ENCODE peak calls at places on chromosomes 3 and 15, in five cellular contexts. One of them, this sample, is unnamed.
A peak's percentile ranks its signal among the peaks of the same experiment; 100 is the strongest.

GRCh38 chr3:101091489-101091888 is 98.3 kb upstream of the ABI3BP start:
- DNase-seq in foreskin fibroblast: no peak
- DNase-seq in WTC11: no peak
- DNase-seq in right lobe of liver: no peak
- DNase-seq in heart left ventricle: no peak
- DNase-seq in this sample: no peak

GRCh38 chr3:100042144-100042543 is 72.2 kb downstream of the FILIP1L start:
- DNase-seq in foreskin fibroblast: peak; percentile 72
- DNase-seq in WTC11: no peak
- DNase-seq in right lobe of liver: no peak
- DNase-seq in heart left ventricle: no peak
- DNase-seq in this sample: no peak

GRCh38 chr3:152554980-152555379 is 280.0 kb upstream of the P2RY1 start:
- DNase-seq in foreskin fibroblast: peak; percentile 59
- DNase-seq in WTC11: no peak
- DNase-seq in right lobe of liver: no peak
- DNase-seq in heart left ventricle: peak; percentile 29
- DNase-seq in this sample: no peak

GRCh38 chr3:87706176-87706575 is 352.6 kb downstream of the CGGBP1 start:
- DNase-seq in foreskin fibroblast: peak; percentile 1
- DNase-seq in WTC11: no peak
- DNase-seq in right lobe of liver: no peak
- DNase-seq in heart left ventricle: no peak
- DNase-seq in this sample: no peak

GRCh38 chr3:128369881-128370642 is 96.6 kb downstream of the DNAJB8 start:
- DNase-seq in foreskin fibroblast: no peak
- DNase-seq in WTC11: no peak
- DNase-seq in right lobe of liver: no peak
- DNase-seq in heart left ventricle: peak; percentile 49
- DNase-seq in this sample: no peak

GRCh38 chr15:83123529-83123928 is 16.1 kb downstream of the TM6SF1 start:
- DNase-seq in foreskin fibroblast: no peak
- DNase-seq in WTC11: no peak
- DNase-seq in right lobe of liver: no peak
- DNase-seq in heart left ventricle: no peak
- DNase-seq in this sample: no peak

GRCh38 chr15:39770748-39771689 is 11.6 kb downstream of the FSIP1 start:
- DNase-seq in foreskin fibroblast: peak; percentile 86
- DNase-seq in WTC11: no peak
- DNase-seq in right lobe of liver: no peak
- DNase-seq in heart left ventricle: no peak
- DNase-seq in this sample: no peak

GRCh38 chr15:92902723-92903587 is 2.8 kb downstream of the CHD2 start:
- DNase-seq in foreskin fibroblast: no peak
- DNase-seq in WTC11: no peak
- DNase-seq in right lobe of liver: no peak
- DNase-seq in heart left ventricle: no peak
- DNase-seq in this sample: no peak

GRCh38 chr15:81176291-81176893 is 20.3 kb upstream of the IL16 start:
- DNase-seq in foreskin fibroblast: no peak
- DNase-seq in WTC11: peak; percentile 21
- DNase-seq in right lobe of liver: no peak
- DNase-seq in heart left ventricle: peak; percentile 85
- DNase-seq in this sample: no peak

GRCh38 chr3:21587894-21588293 is 163.1 kb downstream of the ZNF385D start:
- DNase-seq in foreskin fibroblast: no peak
- DNase-seq in WTC11: no peak
- DNase-seq in right lobe of liver: no peak
- DNase-seq in heart left ventricle: no peak
- DNase-seq in this sample: no peak

GRCh38 chr3:23203651-23204111 is 554 bp downstream of the UBE2E2 start:
- DNase-seq in foreskin fibroblast: peak; percentile 7
- DNase-seq in WTC11: peak; percentile 31
- DNase-seq in right lobe of liver: peak; percentile 51
- DNase-seq in heart left ventricle: peak; percentile 32
- DNase-seq in this sample: peak; percentile 32

GRCh38 chr15:90058308-90058707 is 44.0 kb downstream of the IDH2 start:
- DNase-seq in foreskin fibroblast: no peak
- DNase-seq in WTC11: no peak
- DNase-seq in right lobe of liver: no peak
- DNase-seq in heart left ventricle: no peak
- DNase-seq in this sample: peak; percentile 31

GRCh38 chr3:30477149-30477921 is 129.1 kb upstream of the TGFBR2 start:
- DNase-seq in foreskin fibroblast: no peak
- DNase-seq in WTC11: no peak
- DNase-seq in right lobe of liver: no peak
- DNase-seq in heart left ventricle: no peak
- DNase-seq in this sample: no peak

GRCh38 chr15:80788536-80788935 is 9.4 kb downstream of the CEMIP start:
- DNase-seq in foreskin fibroblast: no peak
- DNase-seq in WTC11: no peak
- DNase-seq in right lobe of liver: no peak
- DNase-seq in heart left ventricle: no peak
- DNase-seq in this sample: no peak

GRCh38 chr3:110576962-110577361 is 494.7 kb upstream of the NECTIN3 start:
- DNase-seq in foreskin fibroblast: peak; percentile 97
- DNase-seq in WTC11: peak; percentile 32
- DNase-seq in right lobe of liver: no peak
- DNase-seq in heart left ventricle: no peak
- DNase-seq in this sample: no peak

GRCh38 chr15:100429116-100429728 is 87.4 kb upstream of the ADAMTS17 start:
- DNase-seq in foreskin fibroblast: no peak
- DNase-seq in WTC11: no peak
- DNase-seq in right lobe of liver: peak; percentile 88
- DNase-seq in heart left ventricle: peak; percentile 40
- DNase-seq in this sample: no peak

GRCh38 chr3:51799879-51800757 is 21.1 kb upstream of the IQCF6 start:
- DNase-seq in foreskin fibroblast: peak; percentile 52
- DNase-seq in WTC11: no peak
- DNase-seq in right lobe of liver: no peak
- DNase-seq in heart left ventricle: no peak
- DNase-seq in this sample: peak; percentile 51

GRCh38 chr3:122572940-122573412 is 4.5 kb upstream of the PARP15 start:
- DNase-seq in foreskin fibroblast: peak; percentile 77
- DNase-seq in WTC11: no peak
- DNase-seq in right lobe of liver: peak; percentile 68
- DNase-seq in heart left ventricle: no peak
- DNase-seq in this sample: peak; percentile 54

DNA sequence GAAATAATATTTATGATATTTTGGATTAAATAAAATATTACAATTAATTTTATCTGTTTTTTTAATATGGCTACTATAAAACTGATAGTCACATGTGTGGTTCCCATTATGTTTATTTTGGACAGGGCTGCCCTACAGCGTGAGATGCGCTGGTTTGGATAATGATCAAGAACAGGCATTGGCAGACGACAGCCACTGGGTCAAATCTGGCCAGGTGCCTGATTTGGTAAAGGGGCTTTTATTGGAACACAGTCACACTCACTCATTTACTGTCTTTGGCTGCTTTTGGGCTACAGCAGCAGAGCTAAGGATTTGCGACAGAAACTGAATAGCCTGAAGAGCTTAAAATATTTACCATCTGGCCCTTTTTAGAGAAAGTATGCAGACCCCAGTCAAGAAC is 724.1 kb upstream of the CFAP20DC start:
- DNase-seq in foreskin fibroblast: no peak
- DNase-seq in WTC11: no peak
- DNase-seq in right lobe of liver: no peak
- DNase-seq in heart left ventricle: no peak
- DNase-seq in this sample: no peak
- TF ChIP-seq CTCF in foreskin fibroblast: no peak
- TF ChIP-seq CTCF in WTC11: no peak
- TF ChIP-seq CTCF in right lobe of liver: no peak
- TF ChIP-seq CTCF in heart left ventricle: no peak
- TF ChIP-seq CTCF in this sample: no peak

GRCh38 chr3:14405886-14406238 is 3.5 kb downstream of the SLC6A6 start:
- DNase-seq in foreskin fibroblast: no peak
- DNase-seq in WTC11: no peak
- DNase-seq in right lobe of liver: no peak
- DNase-seq in heart left ventricle: peak; percentile 54
- DNase-seq in this sample: no peak
- TF ChIP-seq CTCF in foreskin fibroblast: no peak
- TF ChIP-seq CTCF in WTC11: no peak
- TF ChIP-seq CTCF in right lobe of liver: no peak
- TF ChIP-seq CTCF in heart left ventricle: no peak
- TF ChIP-seq CTCF in this sample: no peak

DNA sequence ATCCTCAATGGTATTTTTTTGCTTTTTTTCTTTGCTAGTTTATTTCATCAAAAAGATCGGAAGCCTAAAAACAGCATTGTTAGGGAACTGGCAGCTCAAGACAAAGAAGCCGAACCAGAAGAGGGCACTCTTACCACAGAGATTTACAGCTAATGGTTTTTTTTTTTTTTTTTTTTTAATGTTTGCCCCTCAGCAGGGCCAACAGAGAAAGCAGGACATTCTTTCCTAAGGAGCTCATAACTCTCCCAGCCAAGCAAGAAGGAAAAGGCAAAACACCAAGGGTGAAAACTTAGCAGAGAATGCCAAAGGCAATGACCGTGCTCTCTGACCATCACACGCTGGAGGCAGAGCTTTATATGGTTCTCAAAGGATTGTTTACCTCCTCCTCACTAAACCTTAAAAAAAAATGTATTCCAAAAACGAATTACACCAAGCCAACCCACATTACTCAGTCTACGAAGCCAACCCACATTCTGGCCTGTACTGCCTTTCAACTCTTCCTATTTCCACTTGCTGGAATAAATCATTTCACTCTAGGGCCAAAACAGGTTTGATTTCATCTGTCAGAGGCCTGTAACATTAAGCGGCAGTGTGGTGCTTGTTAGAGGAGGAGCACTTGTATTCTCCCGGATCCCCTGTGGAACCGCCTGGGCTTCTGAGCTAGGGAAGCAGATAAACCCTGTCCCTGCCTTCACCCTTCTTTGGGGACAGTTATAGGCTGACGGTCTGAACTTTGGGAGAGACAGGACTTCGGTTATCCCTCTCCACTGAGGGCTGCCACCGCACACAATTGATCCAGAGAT is 35.6 kb upstream of the GYG1 start:
- DNase-seq in foreskin fibroblast: peak; percentile 89
- DNase-seq in WTC11: no peak
- DNase-seq in right lobe of liver: no peak
- DNase-seq in heart left ventricle: peak; percentile 34
- DNase-seq in this sample: peak; percentile 27
- TF ChIP-seq CTCF in foreskin fibroblast: peak; percentile 46
- TF ChIP-seq CTCF in WTC11: no peak
- TF ChIP-seq CTCF in right lobe of liver: peak; percentile 68
- TF ChIP-seq CTCF in heart left ventricle: peak; percentile 71
- TF ChIP-seq CTCF in this sample: peak; percentile 24

DNA sequence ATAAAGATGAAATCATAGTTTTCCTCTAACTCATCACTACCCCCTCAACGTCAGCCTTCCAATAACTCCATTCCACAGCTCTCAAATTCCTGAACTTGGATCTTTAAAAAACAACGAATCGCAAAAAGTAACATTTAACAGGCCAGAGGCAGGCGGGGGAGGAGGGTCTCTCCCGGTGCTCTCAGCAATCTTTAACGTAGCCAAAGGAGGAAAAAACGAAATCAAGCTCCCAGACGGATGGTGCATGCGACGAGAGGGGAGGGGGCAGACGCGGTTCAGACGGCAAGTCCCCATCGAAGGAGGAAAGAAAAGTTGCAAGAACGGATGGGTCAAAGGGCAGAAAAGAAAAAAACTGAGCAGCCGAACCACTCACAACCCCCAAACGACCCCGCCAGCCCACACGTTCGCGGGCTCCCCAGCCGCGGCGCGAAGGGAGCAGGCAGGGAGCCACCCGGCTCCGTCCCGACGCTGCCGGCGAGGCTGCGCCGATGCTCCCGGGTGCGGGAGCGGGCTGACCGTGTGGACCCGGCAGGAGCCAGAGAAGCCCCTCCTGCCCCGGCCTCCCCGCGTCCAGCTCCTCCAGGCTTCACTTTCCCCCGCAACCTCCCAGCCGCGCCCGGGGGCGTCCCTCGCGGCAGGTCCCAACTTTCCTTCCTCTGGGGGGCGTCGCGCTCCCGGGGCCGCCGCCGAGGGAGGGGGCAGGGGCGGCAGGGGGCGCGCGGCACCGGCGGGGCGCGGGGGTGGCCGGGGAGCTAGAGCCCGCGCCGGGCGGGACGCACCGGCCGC is 661 bp downstream of the PEAK1 start:
- DNase-seq in foreskin fibroblast: peak; percentile 28
- DNase-seq in WTC11: peak; percentile 60
- DNase-seq in right lobe of liver: peak; percentile 66
- DNase-seq in heart left ventricle: peak; percentile 53
- DNase-seq in this sample: peak; percentile 73
- TF ChIP-seq CTCF in foreskin fibroblast: no peak
- TF ChIP-seq CTCF in WTC11: no peak
- TF ChIP-seq CTCF in right lobe of liver: peak; percentile 20
- TF ChIP-seq CTCF in heart left ventricle: peak; percentile 18
- TF ChIP-seq CTCF in this sample: peak; percentile 28

DNA sequence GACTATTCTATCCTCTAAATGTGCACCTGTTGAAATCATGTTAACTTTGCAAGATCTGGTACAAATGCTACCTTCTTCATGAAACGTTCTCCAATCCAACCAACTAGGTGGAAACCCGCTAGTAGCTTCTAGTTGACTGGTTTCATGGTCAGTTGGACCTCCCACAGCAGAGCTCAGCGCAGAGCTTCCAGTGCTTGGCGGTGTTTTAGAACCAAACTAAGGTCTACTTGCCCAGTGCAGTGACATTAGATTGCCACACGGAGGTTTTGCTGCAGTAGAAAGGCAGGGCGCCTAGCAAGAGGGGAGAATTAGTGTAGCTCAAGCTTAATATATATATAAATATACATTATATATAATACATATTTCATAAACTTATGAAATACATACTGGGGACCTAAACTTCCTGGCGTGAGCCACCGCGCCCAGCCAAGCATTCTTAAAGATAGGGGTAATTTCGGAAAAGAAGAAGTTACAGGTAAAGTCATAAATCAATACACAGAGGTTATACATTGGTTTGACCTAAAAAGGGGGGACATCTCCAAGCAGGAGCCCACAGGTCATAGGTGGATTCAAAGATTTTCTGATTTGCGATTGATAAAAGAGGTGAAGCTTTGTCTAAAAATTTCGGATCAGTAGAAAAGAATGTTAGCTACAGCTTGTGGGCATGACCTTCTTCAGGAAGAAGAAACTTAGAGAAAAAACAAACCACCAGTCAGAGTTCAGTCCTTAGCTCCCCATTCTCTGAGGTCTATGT is 2.0 kb upstream of the OXSR1 start:
- DNase-seq in foreskin fibroblast: no peak
- DNase-seq in WTC11: no peak
- DNase-seq in right lobe of liver: no peak
- DNase-seq in heart left ventricle: no peak
- DNase-seq in this sample: no peak
- TF ChIP-seq CTCF in foreskin fibroblast: no peak
- TF ChIP-seq CTCF in WTC11: no peak
- TF ChIP-seq CTCF in right lobe of liver: no peak
- TF ChIP-seq CTCF in heart left ventricle: no peak
- TF ChIP-seq CTCF in this sample: no peak

DNA sequence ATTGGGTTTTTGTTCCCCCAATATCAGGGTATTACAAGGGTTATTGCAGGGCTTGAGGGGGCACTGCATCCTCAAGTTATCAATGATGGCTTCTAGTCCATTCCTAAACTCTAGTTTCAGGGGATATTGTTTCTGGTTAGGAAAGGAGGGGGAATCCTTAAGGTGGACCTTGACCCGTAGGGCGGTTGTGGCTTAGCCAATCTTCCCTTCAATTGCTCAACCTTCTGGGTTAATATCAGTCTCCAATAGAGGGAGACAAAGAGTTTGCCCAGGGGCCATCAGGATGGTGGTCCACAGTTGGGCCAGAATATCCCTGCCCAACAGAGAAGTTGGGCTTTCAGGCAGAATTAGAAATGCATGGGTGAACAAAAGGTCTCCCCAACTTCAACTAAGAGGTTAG is 214.9 kb downstream of the BCHE start:
- DNase-seq in foreskin fibroblast: no peak
- DNase-seq in WTC11: no peak
- DNase-seq in right lobe of liver: no peak
- DNase-seq in heart left ventricle: no peak
- DNase-seq in this sample: no peak
- TF ChIP-seq CTCF in foreskin fibroblast: no peak
- TF ChIP-seq CTCF in WTC11: no peak
- TF ChIP-seq CTCF in right lobe of liver: no peak
- TF ChIP-seq CTCF in heart left ventricle: no peak
- TF ChIP-seq CTCF in this sample: no peak

This sample was measured in GM20000.